ENCODE peak calls at places on chromosomes 12 and 14, in four cellular contexts. P is H1, S is GM23248, H is HCT116. U is an unnamed sample.

GRCh38 chr14:36582011-36582873 is at the start of gene NKX2-8:
- DNase-seq in S (no peak), H (peak; percentile 21), P (no peak), U (no peak)

GRCh38 chr14:30648471-30648870 is 26.4 kb downstream of the SCFD1 start:
- DNase-seq in P (no peak), H (no peak), S (no peak), U (no peak)

GRCh38 chr12:57479376-57480115 is at the start of gene ARHGAP9:
- DNase-seq in H (no peak), S (no peak), P (no peak), U (no peak)

GRCh38 chr14:68580676-68581075 is 212.2 kb downstream of the ZFP36L1 start:
- DNase-seq in H (no peak), S (no peak), P (no peak), U (no peak)

GRCh38 chr12:48351022-48351708 is 446 bp upstream of the ZNF641 start:
- DNase-seq in S (peak; percentile 89), P (no peak), H (peak; percentile 40), U (no peak)

GRCh38 chr14:31819281-31819680 is 257.8 kb upstream of the ARHGAP5 start:
- DNase-seq in S (no peak), P (no peak), H (no peak), U (peak; percentile 35)

GRCh38 chr12:81722004-81722403 is 37.1 kb downstream of the PPFIA2 start:
- DNase-seq in H (no peak), S (peak; percentile 2), P (no peak), U (no peak)

GRCh38 chr12:96919510-96920210 is 12.6 kb downstream of the NEDD1 start:
- DNase-seq in S (no peak), H (no peak), P (no peak), U (no peak)

GRCh38 chr12:90003688-90004087 is 295.1 kb upstream of the ATP2B1 start:
- DNase-seq in P (no peak), H (no peak), S (no peak), U (no peak)

GRCh38 chr14:104355949-104356737 is 217.8 kb downstream of the KIF26A start:
- DNase-seq in P (no peak), H (no peak), S (no peak), U (no peak)

GRCh38 chr12:16324772-16325171 is 22.7 kb upstream of the MGST1 start:
- DNase-seq in H (no peak), P (no peak), S (no peak), U (no peak)

GRCh38 chr14:93040443-93040842 is 75.3 kb downstream of the ITPK1 start:
- DNase-seq in P (no peak), H (no peak), S (no peak), U (no peak)

GRCh38 chr14:106039400-106039799 is 513.0 kb downstream of the TMEM121 start:
- DNase-seq in S (no peak), P (no peak), H (peak; percentile 7), U (no peak)

GRCh38 chr12:98530068-98530467 is 14.7 kb downstream of the TMPO start:
- DNase-seq in S (no peak), H (no peak), P (no peak), U (no peak)

GRCh38 chr12:81835783-81836182 is 76.6 kb upstream of the PPFIA2 start:
- DNase-seq in S (no peak), H (no peak), P (no peak), U (no peak)

GRCh38 chr14:102927878-102928411 is 5.5 kb downstream of the AMN start:
- DNase-seq in H (no peak), P (no peak), S (peak; percentile 26), U (no peak)

GRCh38 chr12:40446385-40446784 is 221.6 kb downstream of the LRRK2 start:
- DNase-seq in P (no peak), S (peak; percentile 15), H (peak; percentile 3), U (peak; percentile 35)

GRCh38 chr14:96164861-96165490 is 39.7 kb upstream of the BDKRB2 start:
- DNase-seq in P (no peak), H (no peak), S (no peak), U (no peak)

GRCh38 chr12:124599074-124599999 is 31.9 kb upstream of the NCOR2 start:
- DNase-seq in S (peak; percentile 90), P (no peak), H (no peak), U (no peak)

GRCh38 chr14:64707661-64708060 is 3.4 kb downstream of the PLEKHG3 start:
- DNase-seq in P (no peak), S (peak; percentile 91), H (peak; percentile 78), U (no peak)

GRCh38 chr12:32847287-32847686 is 49.3 kb downstream of the PKP2 start:
- DNase-seq in H (no peak), P (no peak), S (no peak), U (no peak)

GRCh38 chr12:82708507-82708906 is 21.8 kb downstream of the TMTC2 start:
- DNase-seq in P (peak; percentile 13), H (no peak), S (peak; percentile 17), U (no peak)

GRCh38 chr14:74258705-74259035 is 19.4 kb downstream of the VSX2 start:
- DNase-seq in S (no peak), P (no peak), H (no peak), U (no peak)

GRCh38 chr12:6769003-6769389 is 2.8 kb downstream of the PTMS start:
- DNase-seq in H (no peak), P (no peak), S (peak; percentile 36), U (no peak)

GRCh38 chr12:44550377-44550776 is 325.7 kb downstream of the NELL2 start:
- DNase-seq in S (no peak), H (no peak), P (no peak), U (no peak)

GRCh38 chr12:2372735-2373134 is 319.9 kb downstream of the CACNA1C start:
- DNase-seq in P (no peak), S (no peak), H (no peak), U (no peak)

GRCh38 chr12:20342111-20342510 is 26.2 kb upstream of the PDE3A start:
- DNase-seq in P (no peak), H (no peak), S (peak; percentile 67), U (no peak)

GRCh38 chr12:92676710-92677109 is 26.1 kb upstream of the PLEKHG7 start:
- DNase-seq in H (no peak), S (no peak), P (no peak), U (no peak)

GRCh38 chr14:39229601-39230110 is 4.1 kb upstream of the MIA2 start:
- DNase-seq in S (no peak), H (no peak), P (no peak), U (no peak)

GRCh38 chr12:57231276-57232021 is 1.9 kb downstream of the SHMT2 start:
- DNase-seq in H (no peak), S (no peak), P (no peak), U (no peak)

GRCh38 chr12:99386907-99387306 is 260.6 kb upstream of the GARIN6 start:
- DNase-seq in P (no peak), S (peak; percentile 60), H (peak; percentile 28), U (no peak)

GRCh38 chr12:93403988-93404803 is 26.5 kb downstream of the NUDT4 start:
- DNase-seq in S (no peak), H (no peak), P (no peak), U (no peak)

GRCh38 chr14:105473033-105473676 is 1.5 kb upstream of the CRIP2 start:
- DNase-seq in P (no peak), S (no peak), H (no peak), U (no peak)

GRCh38 chr12:124454735-124455134 is 112.7 kb downstream of the NCOR2 start:
- DNase-seq in P (no peak), H (no peak), S (peak; percentile 79), U (no peak)

GRCh38 chr12:107277850-107278249 is 184.5 kb upstream of the CRY1 start:
- DNase-seq in H (no peak), P (no peak), S (peak; percentile 82), U (no peak)

GRCh38 chr14:65131176-65131765 is 29.0 kb upstream of the MAX start:
- DNase-seq in H (peak; percentile 27), P (no peak), S (peak; percentile 38), U (peak; percentile 28)

GRCh38 chr12:18275974-18276373 is 14.7 kb downstream of the PIK3C2G start:
- DNase-seq in P (no peak), S (peak; percentile 19), H (peak; percentile 4), U (no peak)

GRCh38 chr14:49280566-49280965 is 305.6 kb downstream of the RPS29 start:
- DNase-seq in H (no peak), S (no peak), P (no peak), U (no peak)

GRCh38 chr12:94982456-94982855 is 21.0 kb downstream of the NDUFA12 start:
- DNase-seq in H (no peak), S (peak; percentile 3), P (no peak), U (no peak)
- H3K4me3 ChIP-seq in H (no peak overlapping the region), S (no peak overlapping the region), P (no peak overlapping the region), U (no peak overlapping the region)

DNA sequence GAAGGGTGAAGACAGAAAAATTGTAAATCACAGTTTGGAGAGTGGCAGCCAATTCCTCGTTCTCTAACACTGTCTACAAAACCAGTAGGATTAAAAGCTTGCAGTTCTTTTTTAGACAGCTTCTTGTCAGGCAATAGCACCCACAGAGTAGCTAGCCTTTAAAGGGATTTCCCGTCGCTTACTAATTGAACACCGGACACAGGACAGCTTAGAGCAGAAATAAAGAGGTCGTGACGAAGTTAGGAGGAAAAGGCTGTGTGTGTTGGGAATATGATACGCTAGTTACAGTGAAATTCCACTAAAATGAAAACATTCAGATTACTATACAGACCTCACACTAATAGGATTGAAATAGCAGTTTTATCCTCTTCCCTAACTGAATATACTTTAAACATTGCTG is 149.1 kb upstream of the FLRT2 start:
- DNase-seq in P (no peak), S (peak; percentile 3), H (no peak), U (no peak)
- H3K9ac ChIP-seq in P (no peak overlapping the region), S (no peak overlapping the region), H (no peak overlapping the region), U (no peak overlapping the region)

GRCh38 chr12:22728989-22729388 is 104.0 kb downstream of the ETNK1 start:
- DNase-seq in H (no peak), S (no peak), P (no peak), U (no peak)
- H3K27ac ChIP-seq in H (no peak overlapping the region), S (no peak overlapping the region), P (no peak overlapping the region), U (no peak overlapping the region)

GRCh38 chr12:12999959-13000615 is at the start of gene HEBP1:
- DNase-seq in P (no peak), H (peak; percentile 69), S (peak; percentile 97), U (no peak)

GRCh38 chr12:12996235-12996634 is 3.8 kb downstream of the HEBP1 start:
- DNase-seq in H (no peak), S (no peak), P (no peak), U (no peak)

GRCh38 chr12:12999276-12999958 is 648 bp downstream of the HEBP1 start:
- DNase-seq in H (no peak), S (peak; percentile 49), P (no peak), U (no peak)

GRCh38 chr12:12997734-12998133 is 2.3 kb downstream of the HEBP1 start:
- DNase-seq in P (no peak), H (no peak), S (no peak), U (no peak)

DNA sequence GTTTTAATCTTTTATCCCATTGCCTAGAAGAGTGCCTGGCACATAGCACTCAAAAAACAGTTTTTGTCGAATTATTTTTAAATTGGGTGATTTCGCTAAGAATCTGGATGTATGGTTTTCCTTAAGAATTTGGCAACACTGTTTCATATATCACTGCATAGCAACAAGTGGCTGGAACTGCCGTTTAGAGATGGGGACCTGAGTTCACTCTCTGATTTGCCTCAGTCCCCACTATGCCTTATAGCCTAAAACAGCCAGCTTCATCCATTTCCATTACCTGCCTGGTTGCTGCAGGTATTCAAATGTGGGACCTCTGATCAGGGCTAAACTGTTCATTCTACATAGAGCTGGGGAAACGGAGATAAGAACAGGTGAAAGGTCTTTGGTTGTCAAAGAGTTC is 1.8 kb downstream of the HEBP1 start:
- DNase-seq in S (no peak), P (no peak), H (no peak), U (no peak)
- H3K4me3 ChIP-seq in S (peak overlapping the region; percentile 87), P (peak overlapping the region; percentile 87), H (no peak overlapping the region), U (no peak overlapping the region)

U was measured in SK-N-MC.